ENCODE peak calls at places on chromosomes 5 and 9, in seven cellular contexts. G is foreskin fibroblast; P is spleen; R is right atrium auricular region; B is activated CD4-positive, alpha-beta T cell treated with anti-CD3 and anti-CD28 coated beads, Interleukin-2, amount 50 U/mL, for 48 hours; J is hippocampal formation; L is amygdala. N is an unnamed sample.

GRCh38 chr9:93413530-93413929 is 38.0 kb upstream of the FAM120A start:
- DNase-seq in R (no peak), B (no peak), G (no peak), P (no peak), L (no peak), J (no peak), N (no peak)

GRCh38 chr5:95812100-95812472 is 10.4 kb downstream of the GLRX start:
- DNase-seq in P (no peak), B (no peak), G (peak), R (peak), L (no peak), J (no peak), N (no peak)

GRCh38 chr5:1364211-1364610 is 19.3 kb upstream of the CLPTM1L start:
- DNase-seq in J (no peak), B (no peak), R (no peak), P (peak), L (no peak), G (no peak), N (no peak)

GRCh38 chr5:115535479-115536035 is 9.0 kb downstream of the FEM1C start:
- DNase-seq in B (no peak), P (no peak), R (no peak), G (no peak), L (no peak), J (no peak), N (no peak)

GRCh38 chr9:137311971-137312851 is 10.1 kb upstream of the NRARP start:
- DNase-seq in B (no peak), J (no peak), L (no peak), P (peak), R (no peak), G (no peak), N (no peak)

GRCh38 chr9:111661802-111662491 is 542 bp downstream of the GNG10 start:
- DNase-seq in G (peak), J (peak), P (peak), B (peak), L (no peak), R (no peak), N (peak)

GRCh38 chr5:72234265-72234700 is 85.8 kb downstream of the MRPS27 start:
- DNase-seq in G (peak), P (no peak), R (no peak), L (no peak), J (no peak), B (no peak), N (no peak)

GRCh38 chr9:127059648-127060365 is 62.6 kb downstream of the ANGPTL2 start:
- DNase-seq in P (no peak), L (no peak), G (no peak), R (peak), B (no peak), J (peak), N (no peak)

GRCh38 chr9:77495834-77496671 is 152.1 kb downstream of the GNA14 start:
- DNase-seq in G (peak), J (peak), B (no peak), P (no peak), L (no peak), R (no peak), N (no peak)

GRCh38 chr5:54159837-54160215 is 150.5 kb downstream of the ARL15 start:
- DNase-seq in J (no peak), G (no peak), P (no peak), R (no peak), B (no peak), L (no peak), N (no peak)

N was measured in heart right ventricle.